ENCODE peak calls at places on chromosomes 16 and 17, in nine cellular contexts. T is stimulated activated CD8-positive, alpha-beta memory T cell treated with anti-CD3 and anti-CD28 coated beads, Interleukin-7, amount 100 ng/mL, for 24 hours; H is EL; P is nucleus accumbens; Z is activated T-cell treated with anti-CD3 and anti-CD28 coated beads, Interleukin-2, amount 50 U/mL, for 72 hours; D is NCI-H1105; Y is RKO; L is stimulated activated CD4-positive, alpha-beta T cell treated with anti-CD3 and anti-CD28 coated beads, Interleukin-1b, Interleukin-23, amount 100 ng/mL, for 48 hours; O is hippocampal formation. A is an unnamed sample.

GRCh38 chr17:4508207-4508606 is 9.5 kb downstream of the SPNS2 start:
- DNase-seq in D (no peak), L (no peak), P (no peak), Z (no peak), H (no peak), Y (no peak), T (no peak), O (no peak), A (no peak)

GRCh38 chr16:71205482-71206131 is 24.9 kb downstream of the HYDIN start:
- DNase-seq in L (no peak), O (no peak), P (no peak), H (no peak), Y (no peak), T (no peak), Z (no peak), D (no peak), A (no peak)

GRCh38 chr16:3001316-3001715 is 11.4 kb upstream of the CLDN9 start:
- DNase-seq in Z (no peak), L (no peak), O (no peak), P (no peak), T (no peak), D (no peak), H (no peak), Y (no peak), A (no peak)

GRCh38 chr16:11359370-11359769 is 14.1 kb downstream of the RMI2 start:
- DNase-seq in L (no peak), D (no peak), Z (no peak), P (no peak), T (no peak), H (peak), O (no peak), Y (no peak), A (no peak)

GRCh38 chr17:16931318-16932060 is 40.4 kb downstream of the TNFRSF13B start:
- DNase-seq in Y (no peak), L (no peak), Z (no peak), O (no peak), P (no peak), T (no peak), H (no peak), D (no peak), A (no peak)

GRCh38 chr17:80187090-80187489 is 17.3 kb downstream of the CARD14 start:
- DNase-seq in T (no peak), H (no peak), P (no peak), O (no peak), Z (no peak), L (no peak), D (no peak), Y (no peak), A (no peak)

GRCh38 chr17:60169921-60170817 is 20.4 kb downstream of the CA4 start:
- DNase-seq in H (peak), P (no peak), Z (peak), Y (no peak), L (no peak), O (no peak), T (no peak), D (no peak), A (no peak)

GRCh38 chr16:78740269-78740668 is 640.8 kb downstream of the WWOX start:
- DNase-seq in H (no peak), D (no peak), L (no peak), Z (no peak), P (no peak), O (no peak), Y (no peak), T (no peak), A (no peak)

GRCh38 chr17:45108595-45109521 is 23.5 kb downstream of the PLCD3 start:
- DNase-seq in P (no peak), O (no peak), L (no peak), H (no peak), Y (no peak), D (no peak), Z (no peak), T (no peak), A (no peak)

GRCh38 chr17:53470626-53471025 is 352.1 kb upstream of the KIF2B start:
- DNase-seq in Z (no peak), P (no peak), O (no peak), H (peak), T (no peak), D (no peak), Y (no peak), L (no peak), A (no peak)

GRCh38 chr17:10025976-10026785 is 121.1 kb upstream of the RCVRN start:
- DNase-seq in D (no peak), P (peak), L (no peak), T (no peak), Y (no peak), Z (no peak), H (no peak), O (peak), A (no peak)

GRCh38 chr17:20300399-20301037 is 166.8 kb downstream of the LGALS9B start:
- DNase-seq in T (no peak), O (no peak), P (no peak), L (no peak), Z (no peak), D (no peak), Y (no peak), H (peak), A (no peak)

GRCh38 chr17:44220211-44221071 is 966 bp upstream of the UBTF start:
- DNase-seq in Z (peak), P (no peak), L (peak), Y (peak), O (peak), D (no peak), H (peak), T (no peak), A (peak)

GRCh38 chr17:74957935-74958549 is 14.5 kb downstream of the HID1 start:
- DNase-seq in T (peak), H (peak), P (no peak), Y (peak), O (peak), D (peak), Z (peak), L (peak), A (peak)

GRCh38 chr17:62626719-62627218 is 701 bp upstream of the MRC2 start:
- DNase-seq in H (peak), D (no peak), Z (no peak), T (no peak), Y (no peak), P (peak), L (no peak), O (no peak), A (no peak)